ENCODE peak calls at places on chromosomes 4 and X, in six cellular contexts. R is heart right ventricle; S is mucosa of descending colon; Q is stimulated activated naive CD8-positive, alpha-beta T cell treated with anti-CD3 and anti-CD28 coated beads, Interleukin-15, amount 100 ng/mL, for 72 hours; Z is effector memory CD8-positive, alpha-beta T cell; T is PC-3. W is an unnamed sample.

GRCh38 chr4:73080789-73081188 is 11.3 kb upstream of the COX18 start:
- ATAC-seq in R (no peak), S (no peak), Q (no peak), Z (no peak), T (no peak), W (peak; percentile 45)

GRCh38 chr4:106691749-106692148 is 323.2 kb upstream of the GIMD1 start:
- ATAC-seq in R (no peak), S (no peak), Q (no peak), Z (no peak), T (no peak), W (no peak)

GRCh38 chr4:88018471-88018870 is 11.0 kb downstream of the PKD2 start:
- ATAC-seq in R (no peak), S (no peak), Q (no peak), Z (no peak), T (no peak), W (no peak)

GRCh38 chrX:27889878-27890277 is 82.1 kb downstream of the MAGEB10 start:
- ATAC-seq in R (no peak), S (no peak), Q (no peak), Z (no peak), T (peak; percentile 57), W (no peak)

GRCh38 chr4:86011117-86011516 is 348.7 kb downstream of the MAPK10 start:
- ATAC-seq in R (no peak), S (no peak), Q (no peak), Z (no peak), T (no peak), W (no peak)

GRCh38 chr4:38230121-38230728 is 270.0 kb downstream of the PTTG2 start:
- ATAC-seq in R (no peak), S (peak; percentile 88), Q (no peak), Z (no peak), T (peak; percentile 29), W (no peak)

GRCh38 chrX:54093159-54093558 is 48.9 kb upstream of the PHF8 start:
- ATAC-seq in R (no peak), S (no peak), Q (no peak), Z (no peak), T (peak; percentile 38), W (no peak)

GRCh38 chr4:101306225-101306624 is 41.1 kb downstream of the PPP3CA start:
- ATAC-seq in R (no peak), S (no peak), Q (peak; percentile 58), Z (peak; percentile 76), T (no peak), W (peak; percentile 82)

GRCh38 chr4:81687470-81687869 is 215.8 kb upstream of the RASGEF1B start:
- ATAC-seq in R (no peak), S (peak; percentile 86), Q (no peak), Z (no peak), T (no peak), W (no peak)

GRCh38 chr4:21780158-21780557 is 168.4 kb downstream of the KCNIP4 start:
- ATAC-seq in R (no peak), S (no peak), Q (no peak), Z (no peak), T (no peak), W (no peak)

GRCh38 chr4:2290974-2291704 is 29.2 kb upstream of the MXD4 start:
- ATAC-seq in R (no peak), S (peak; percentile 67), Q (peak; percentile 87), Z (peak; percentile 94), T (no peak), W (peak; percentile 91)

GRCh38 chr4:48727666-48728459 is 52.2 kb downstream of the FRYL start:
- ATAC-seq in R (no peak), S (peak; percentile 45), Q (no peak), Z (no peak), T (no peak), W (no peak)

GRCh38 chr4:138230048-138230447 is 12.1 kb downstream of the SLC7A11 start:
- ATAC-seq in R (no peak), S (no peak), Q (no peak), Z (no peak), T (no peak), W (no peak)

GRCh38 chr4:149264093-149264733 is 551.4 kb downstream of the IQCM start:
- ATAC-seq in R (no peak), S (peak; percentile 93), Q (no peak), Z (no peak), T (peak; percentile 77), W (peak; percentile 34)

W was measured in activated T-helper 17 cell treated with anti-CD3 and anti-CD28 coated beads, Interleukin-2, amount 50 U/mL, for 72 hours.